ENCODE peak calls at places on chromosomes 3 and 15, in four cellular contexts. One of them, this sample, is unnamed.

GRCh38 chr15:61951949-61952348 is 108.3 kb downstream of the VPS13C start:
- DNase-seq in effector CD8-positive, alpha-beta T cell: no peak
- DNase-seq in activated CD4-positive, CD25-positive, alpha-beta regulatory T cell treated with anti-CD3 and anti-CD28 coated beads, Interleukin-2, amount 50 U/mL, for 16 hours: no peak
- DNase-seq in activated CD8-positive, alpha-beta T cell treated with anti-CD3 and anti-CD28 coated beads for 36 hours: no peak
- DNase-seq in this sample: no peak

GRCh38 chr3:138051946-138052802 is 42.2 kb downstream of the CLDN18 start:
- DNase-seq in effector CD8-positive, alpha-beta T cell: no peak
- DNase-seq in activated CD8-positive, alpha-beta T cell treated with anti-CD3 and anti-CD28 coated beads for 36 hours: peak
- DNase-seq in activated CD4-positive, CD25-positive, alpha-beta regulatory T cell treated with anti-CD3 and anti-CD28 coated beads, Interleukin-2, amount 50 U/mL, for 16 hours: no peak
- DNase-seq in this sample: peak

GRCh38 chr15:77528290-77528967 is 104.3 kb downstream of the LINGO1 start:
- DNase-seq in effector CD8-positive, alpha-beta T cell: no peak
- DNase-seq in activated CD4-positive, CD25-positive, alpha-beta regulatory T cell treated with anti-CD3 and anti-CD28 coated beads, Interleukin-2, amount 50 U/mL, for 16 hours: no peak
- DNase-seq in activated CD8-positive, alpha-beta T cell treated with anti-CD3 and anti-CD28 coated beads for 36 hours: no peak
- DNase-seq in this sample: no peak

GRCh38 chr15:57472861-57473260 is 96.6 kb downstream of the CGNL1 start:
- DNase-seq in effector CD8-positive, alpha-beta T cell: no peak
- DNase-seq in activated CD8-positive, alpha-beta T cell treated with anti-CD3 and anti-CD28 coated beads for 36 hours: no peak
- DNase-seq in activated CD4-positive, CD25-positive, alpha-beta regulatory T cell treated with anti-CD3 and anti-CD28 coated beads, Interleukin-2, amount 50 U/mL, for 16 hours: no peak
- DNase-seq in this sample: no peak

GRCh38 chr15:78950906-78951840 is 6.3 kb upstream of the CTSH start:
- DNase-seq in activated CD8-positive, alpha-beta T cell treated with anti-CD3 and anti-CD28 coated beads for 36 hours: no peak
- DNase-seq in effector CD8-positive, alpha-beta T cell: no peak
- DNase-seq in activated CD4-positive, CD25-positive, alpha-beta regulatory T cell treated with anti-CD3 and anti-CD28 coated beads, Interleukin-2, amount 50 U/mL, for 16 hours: no peak
- DNase-seq in this sample: no peak

GRCh38 chr3:33438284-33438668 is 1.9 kb downstream of the UBP1 start:
- DNase-seq in activated CD4-positive, CD25-positive, alpha-beta regulatory T cell treated with anti-CD3 and anti-CD28 coated beads, Interleukin-2, amount 50 U/mL, for 16 hours: no peak
- DNase-seq in effector CD8-positive, alpha-beta T cell: no peak
- DNase-seq in activated CD8-positive, alpha-beta T cell treated with anti-CD3 and anti-CD28 coated beads for 36 hours: peak
- DNase-seq in this sample: no peak

GRCh38 chr3:46578973-46579755 is 13.1 kb upstream of the LRRC2 start:
- DNase-seq in activated CD8-positive, alpha-beta T cell treated with anti-CD3 and anti-CD28 coated beads for 36 hours: no peak
- DNase-seq in effector CD8-positive, alpha-beta T cell: no peak
- DNase-seq in activated CD4-positive, CD25-positive, alpha-beta regulatory T cell treated with anti-CD3 and anti-CD28 coated beads, Interleukin-2, amount 50 U/mL, for 16 hours: no peak
- DNase-seq in this sample: no peak

GRCh38 chr3:121796970-121797369 is 37.9 kb downstream of the IQCB1 start:
- DNase-seq in activated CD8-positive, alpha-beta T cell treated with anti-CD3 and anti-CD28 coated beads for 36 hours: no peak
- DNase-seq in effector CD8-positive, alpha-beta T cell: no peak
- DNase-seq in activated CD4-positive, CD25-positive, alpha-beta regulatory T cell treated with anti-CD3 and anti-CD28 coated beads, Interleukin-2, amount 50 U/mL, for 16 hours: no peak
- DNase-seq in this sample: no peak

GRCh38 chr3:133927543-133928066 is 31.9 kb upstream of the RAB6B start:
- DNase-seq in activated CD4-positive, CD25-positive, alpha-beta regulatory T cell treated with anti-CD3 and anti-CD28 coated beads, Interleukin-2, amount 50 U/mL, for 16 hours: peak
- DNase-seq in effector CD8-positive, alpha-beta T cell: peak
- DNase-seq in activated CD8-positive, alpha-beta T cell treated with anti-CD3 and anti-CD28 coated beads for 36 hours: peak
- DNase-seq in this sample: peak

GRCh38 chr3:30073040-30073439 is 533.4 kb upstream of the TGFBR2 start:
- DNase-seq in activated CD4-positive, CD25-positive, alpha-beta regulatory T cell treated with anti-CD3 and anti-CD28 coated beads, Interleukin-2, amount 50 U/mL, for 16 hours: no peak
- DNase-seq in activated CD8-positive, alpha-beta T cell treated with anti-CD3 and anti-CD28 coated beads for 36 hours: no peak
- DNase-seq in effector CD8-positive, alpha-beta T cell: no peak
- DNase-seq in this sample: no peak

GRCh38 chr3:94928921-94929320 is 866.1 kb downstream of the NSUN3 start:
- DNase-seq in activated CD4-positive, CD25-positive, alpha-beta regulatory T cell treated with anti-CD3 and anti-CD28 coated beads, Interleukin-2, amount 50 U/mL, for 16 hours: no peak
- DNase-seq in activated CD8-positive, alpha-beta T cell treated with anti-CD3 and anti-CD28 coated beads for 36 hours: no peak
- DNase-seq in effector CD8-positive, alpha-beta T cell: no peak
- DNase-seq in this sample: no peak